ENCODE peak calls at places on chromosomes 4 and X, in four cellular contexts. U is cortex of kidney, T is GM19239, V is amniotic stem cell. Z is an unnamed sample.

GRCh38 chr4:166913926-166914325 is 320.4 kb downstream of the SPOCK3 start:
- DNase-seq in U (no peak), T (no peak), V (no peak), Z (no peak)

GRCh38 chr4:149835280-149835679 is 19.6 kb upstream of the IQCM start:
- DNase-seq in U (no peak), T (no peak), V (no peak), Z (no peak)

GRCh38 chrX:12798601-12799000 is 7.4 kb downstream of the PRPS2 start:
- DNase-seq in U (no peak), T (no peak), V (no peak), Z (no peak)

GRCh38 chr4:81804849-81805248 is 333.1 kb upstream of the RASGEF1B start:
- DNase-seq in U (no peak), T (no peak), V (no peak), Z (no peak)

GRCh38 chr4:989722-990471 is 3.1 kb downstream of the IDUA start:
- DNase-seq in U (no peak), T (no peak), V (no peak), Z (no peak)

GRCh38 chrX:115602308-115602707 is 41.3 kb downstream of the PLS3 start:
- DNase-seq in U (no peak), T (no peak), V (no peak), Z (no peak)

GRCh38 chr4:151475338-151475737 is 66.4 kb downstream of the FHIP1A start:
- DNase-seq in U (no peak), T (no peak), V (no peak), Z (no peak)

GRCh38 chrX:132748268-132748667 is 210.2 kb downstream of the HS6ST2 start:
- DNase-seq in U (no peak), T (no peak), V (no peak), Z (no peak)

GRCh38 chrX:17081535-17081934 is 135.1 kb downstream of the REPS2 start:
- DNase-seq in U (no peak), T (no peak), V (no peak), Z (no peak)

GRCh38 chr4:165204462-165204830 is 2.9 kb upstream of the KLHL2 start:
- DNase-seq in U (no peak), T (no peak), V (no peak), Z (no peak)

GRCh38 chrX:111680988-111681779 is at the start of gene ALG13:
- DNase-seq in U (peak; percentile 11), T (peak; percentile 51), V (peak; percentile 56), Z (peak; percentile 72)

GRCh38 chr4:15912236-15912635 is 26.3 kb downstream of the FGFBP1 start:
- DNase-seq in U (no peak), T (no peak), V (no peak), Z (no peak)

GRCh38 chr4:76235915-76236314 is 15.6 kb upstream of the FAM47E start:
- DNase-seq in U (no peak), T (no peak), V (no peak), Z (no peak)

GRCh38 chr4:127957105-127957504 is 7.9 kb downstream of the MFSD8 start:
- DNase-seq in U (no peak), T (no peak), V (no peak), Z (no peak)

GRCh38 chrX:34629572-34629971 is 27.5 kb downstream of the TMEM47 start:
- DNase-seq in U (no peak), T (no peak), V (no peak), Z (no peak)

GRCh38 chr4:1052231-1052671 is 40.8 kb downstream of the FGFRL1 start:
- DNase-seq in U (no peak), T (no peak), V (no peak), Z (no peak)

GRCh38 chr4:7331682-7332000 is 103.1 kb downstream of the PSAPL1 start:
- DNase-seq in U (no peak), T (no peak), V (no peak), Z (no peak)

GRCh38 chr4:26175016-26175786 is 145.6 kb upstream of the RBPJ start:
- DNase-seq in U (no peak), T (no peak), V (no peak), Z (no peak)

GRCh38 chrX:101203782-101204351 is 15.7 kb upstream of the DRP2 start:
- DNase-seq in U (no peak), T (no peak), V (no peak), Z (no peak)

GRCh38 chrX:53071604-53072417 is 10.4 kb upstream of the TSPYL2 start:
- DNase-seq in U (no peak), T (peak; percentile 33), V (no peak), Z (no peak)

GRCh38 chrX:141936080-141936479 is 32.4 kb downstream of the MAGEC1 start:
- DNase-seq in U (no peak), T (no peak), V (no peak), Z (no peak)

GRCh38 chr4:3613980-3614730 is 81.9 kb upstream of the LRPAP1 start:
- DNase-seq in U (no peak), T (no peak), V (no peak), Z (no peak)

GRCh38 chr4:117971406-117971805 is 62.9 kb upstream of the NDST3 start:
- DNase-seq in U (no peak), T (no peak), V (no peak), Z (no peak)